ENCODE peak calls at places on chromosomes 7 and 10, in seven cellular contexts. One of them, this sample, is unnamed.

GRCh38 chr7:30563326-30563942 is 31.2 kb upstream of the GARS1 start:
- DNase-seq in A549: no peak
- DNase-seq in heart right ventricle: no peak
- DNase-seq in neural progenitor cell: no peak
- DNase-seq in upper lobe of left lung: no peak
- DNase-seq in RWPE2: peak; percentile 74
- DNase-seq in breast epithelium: peak; percentile 59
- DNase-seq in this sample: no peak

GRCh38 chr7:44307905-44308740 is 17.3 kb downstream of the CAMK2B start:
- DNase-seq in upper lobe of left lung: no peak
- DNase-seq in heart right ventricle: no peak
- DNase-seq in breast epithelium: peak; percentile 73
- DNase-seq in A549: no peak
- DNase-seq in neural progenitor cell: no peak
- DNase-seq in RWPE2: no peak
- DNase-seq in this sample: no peak

GRCh38 chr10:69004821-69005220 is 16.2 kb downstream of the KIFBP start:
- DNase-seq in breast epithelium: no peak
- DNase-seq in RWPE2: no peak
- DNase-seq in upper lobe of left lung: no peak
- DNase-seq in A549: peak; percentile 35
- DNase-seq in heart right ventricle: no peak
- DNase-seq in neural progenitor cell: peak; percentile 13
- DNase-seq in this sample: no peak

GRCh38 chr7:82362129-82362528 is 81.4 kb downstream of the CACNA2D1 start:
- DNase-seq in upper lobe of left lung: no peak
- DNase-seq in heart right ventricle: no peak
- DNase-seq in neural progenitor cell: no peak
- DNase-seq in A549: no peak
- DNase-seq in breast epithelium: no peak
- DNase-seq in RWPE2: no peak
- DNase-seq in this sample: no peak

GRCh38 chr10:58102897-58103296 is 164.8 kb downstream of the IPMK start:
- DNase-seq in neural progenitor cell: no peak
- DNase-seq in heart right ventricle: no peak
- DNase-seq in upper lobe of left lung: no peak
- DNase-seq in breast epithelium: no peak
- DNase-seq in A549: no peak
- DNase-seq in RWPE2: no peak
- DNase-seq in this sample: no peak

GRCh38 chr10:74047304-74047703 is 49.4 kb downstream of the VCL start:
- DNase-seq in upper lobe of left lung: no peak
- DNase-seq in heart right ventricle: no peak
- DNase-seq in RWPE2: no peak
- DNase-seq in neural progenitor cell: no peak
- DNase-seq in A549: no peak
- DNase-seq in breast epithelium: no peak
- DNase-seq in this sample: no peak

GRCh38 chr10:122280977-122281376 is 9.9 kb downstream of the BTBD16 start:
- DNase-seq in A549: no peak
- DNase-seq in breast epithelium: no peak
- DNase-seq in RWPE2: no peak
- DNase-seq in heart right ventricle: no peak
- DNase-seq in neural progenitor cell: no peak
- DNase-seq in upper lobe of left lung: peak; percentile 6
- DNase-seq in this sample: no peak

GRCh38 chr10:23399701-23400144 is 39.2 kb upstream of the OTUD1 start:
- DNase-seq in heart right ventricle: peak; percentile 28
- DNase-seq in RWPE2: no peak
- DNase-seq in upper lobe of left lung: peak; percentile 39
- DNase-seq in A549: no peak
- DNase-seq in breast epithelium: no peak
- DNase-seq in neural progenitor cell: no peak
- DNase-seq in this sample: peak; percentile 54

GRCh38 chr7:151940048-151940845 is 16.0 kb upstream of the GALNTL5 start:
- DNase-seq in heart right ventricle: no peak
- DNase-seq in neural progenitor cell: no peak
- DNase-seq in A549: no peak
- DNase-seq in RWPE2: no peak
- DNase-seq in breast epithelium: no peak
- DNase-seq in upper lobe of left lung: no peak
- DNase-seq in this sample: no peak

GRCh38 chr10:10394933-10395658 is 622.6 kb upstream of the CELF2 start:
- DNase-seq in A549: no peak
- DNase-seq in upper lobe of left lung: no peak
- DNase-seq in RWPE2: no peak
- DNase-seq in neural progenitor cell: no peak
- DNase-seq in breast epithelium: no peak
- DNase-seq in heart right ventricle: no peak
- DNase-seq in this sample: no peak

GRCh38 chr10:85646312-85646711 is 720.3 kb downstream of the GRID1 start:
- DNase-seq in neural progenitor cell: no peak
- DNase-seq in A549: no peak
- DNase-seq in breast epithelium: no peak
- DNase-seq in heart right ventricle: no peak
- DNase-seq in RWPE2: no peak
- DNase-seq in upper lobe of left lung: no peak
- DNase-seq in this sample: no peak

GRCh38 chr10:11609492-11610093 is 1.9 kb downstream of the USP6NL start:
- DNase-seq in neural progenitor cell: no peak
- DNase-seq in heart right ventricle: no peak
- DNase-seq in A549: no peak
- DNase-seq in breast epithelium: no peak
- DNase-seq in RWPE2: no peak
- DNase-seq in upper lobe of left lung: no peak
- DNase-seq in this sample: no peak

GRCh38 chr7:4707980-4708411 is 25.9 kb downstream of the FOXK1 start:
- DNase-seq in RWPE2: no peak
- DNase-seq in A549: no peak
- DNase-seq in neural progenitor cell: peak; percentile 85
- DNase-seq in upper lobe of left lung: no peak
- DNase-seq in heart right ventricle: no peak
- DNase-seq in breast epithelium: no peak
- DNase-seq in this sample: no peak

GRCh38 chr10:97320480-97321031 is 1.5 kb downstream of the FRAT1 start:
- DNase-seq in heart right ventricle: peak; percentile 22
- DNase-seq in neural progenitor cell: no peak
- DNase-seq in upper lobe of left lung: peak; percentile 56
- DNase-seq in A549: no peak
- DNase-seq in breast epithelium: no peak
- DNase-seq in RWPE2: no peak
- DNase-seq in this sample: peak; percentile 45

GRCh38 chr7:156533420-156533819 is 107.2 kb upstream of the RNF32 start:
- DNase-seq in breast epithelium: no peak
- DNase-seq in upper lobe of left lung: no peak
- DNase-seq in A549: no peak
- DNase-seq in heart right ventricle: no peak
- DNase-seq in neural progenitor cell: no peak
- DNase-seq in RWPE2: no peak
- DNase-seq in this sample: no peak

GRCh38 chr7:120843121-120843520 is 14.8 kb downstream of the TSPAN12 start:
- DNase-seq in A549: no peak
- DNase-seq in neural progenitor cell: no peak
- DNase-seq in upper lobe of left lung: no peak
- DNase-seq in breast epithelium: no peak
- DNase-seq in RWPE2: no peak
- DNase-seq in heart right ventricle: no peak
- DNase-seq in this sample: no peak

GRCh38 chr7:13467111-13467547 is 522.3 kb downstream of the ETV1 start:
- DNase-seq in breast epithelium: no peak
- DNase-seq in upper lobe of left lung: no peak
- DNase-seq in RWPE2: no peak
- DNase-seq in neural progenitor cell: peak; percentile 11
- DNase-seq in A549: no peak
- DNase-seq in heart right ventricle: no peak
- DNase-seq in this sample: no peak

GRCh38 chr10:124095096-124095495 is 1.7 kb upstream of the CHST15 start:
- DNase-seq in A549: no peak
- DNase-seq in heart right ventricle: no peak
- DNase-seq in breast epithelium: no peak
- DNase-seq in upper lobe of left lung: no peak
- DNase-seq in neural progenitor cell: no peak
- DNase-seq in RWPE2: no peak
- DNase-seq in this sample: no peak

GRCh38 chr7:81839708-81840359 is 70.0 kb upstream of the HGF start:
- DNase-seq in breast epithelium: no peak
- DNase-seq in upper lobe of left lung: no peak
- DNase-seq in A549: no peak
- DNase-seq in RWPE2: no peak
- DNase-seq in neural progenitor cell: no peak
- DNase-seq in heart right ventricle: no peak
- DNase-seq in this sample: no peak

GRCh38 chr10:33280217-33280616 is 54.2 kb downstream of the NRP1 start:
- DNase-seq in neural progenitor cell: no peak
- DNase-seq in breast epithelium: no peak
- DNase-seq in upper lobe of left lung: no peak
- DNase-seq in heart right ventricle: no peak
- DNase-seq in RWPE2: no peak
- DNase-seq in A549: no peak
- DNase-seq in this sample: no peak

GRCh38 chr10:51832652-51833383 is 133.4 kb upstream of the CSTF2T start:
- DNase-seq in heart right ventricle: no peak
- DNase-seq in A549: no peak
- DNase-seq in neural progenitor cell: peak; percentile 16
- DNase-seq in breast epithelium: peak; percentile 19
- DNase-seq in RWPE2: no peak
- DNase-seq in upper lobe of left lung: no peak
- DNase-seq in this sample: no peak

GRCh38 chr7:22943997-22944396 is 69.9 kb downstream of the HYCC1 start:
- DNase-seq in neural progenitor cell: peak; percentile 4
- DNase-seq in RWPE2: no peak
- DNase-seq in heart right ventricle: no peak
- DNase-seq in A549: no peak
- DNase-seq in breast epithelium: no peak
- DNase-seq in upper lobe of left lung: peak; percentile 24
- DNase-seq in this sample: no peak

GRCh38 chr7:44602576-44602910 is 3.9 kb upstream of the OGDH start:
- DNase-seq in RWPE2: no peak
- DNase-seq in breast epithelium: no peak
- DNase-seq in neural progenitor cell: no peak
- DNase-seq in upper lobe of left lung: no peak
- DNase-seq in A549: no peak
- DNase-seq in heart right ventricle: no peak
- DNase-seq in this sample: no peak

GRCh38 chr10:11207276-11207809 is 189.7 kb downstream of the CELF2 start:
- DNase-seq in heart right ventricle: no peak
- DNase-seq in A549: no peak
- DNase-seq in breast epithelium: no peak
- DNase-seq in upper lobe of left lung: no peak
- DNase-seq in neural progenitor cell: no peak
- DNase-seq in RWPE2: no peak
- DNase-seq in this sample: no peak

GRCh38 chr10:99522511-99523250 is 10.1 kb upstream of the NKX2-3 start:
- DNase-seq in neural progenitor cell: peak; percentile 80
- DNase-seq in A549: no peak
- DNase-seq in RWPE2: no peak
- DNase-seq in breast epithelium: no peak
- DNase-seq in upper lobe of left lung: no peak
- DNase-seq in heart right ventricle: peak; percentile 11
- DNase-seq in this sample: no peak
- H3K4me3 ChIP-seq in neural progenitor cell: no peak overlapping the region
- H3K4me3 ChIP-seq in A549: no peak overlapping the region
- H3K4me3 ChIP-seq in RWPE2: no peak overlapping the region
- H3K4me3 ChIP-seq in breast epithelium: no peak overlapping the region
- H3K4me3 ChIP-seq in upper lobe of left lung: no peak overlapping the region
- H3K4me3 ChIP-seq in heart right ventricle: no peak overlapping the region
- H3K4me3 ChIP-seq in this sample: no peak overlapping the region

GRCh38 chr7:37365405-37365804 is 83.3 kb downstream of the ELMO1 start:
- DNase-seq in breast epithelium: no peak
- DNase-seq in RWPE2: no peak
- DNase-seq in upper lobe of left lung: no peak
- DNase-seq in heart right ventricle: no peak
- DNase-seq in neural progenitor cell: no peak
- DNase-seq in A549: no peak
- DNase-seq in this sample: no peak
- H3K4me1 ChIP-seq in breast epithelium: peaks cover 3% of the 10 kb centered on the region
- H3K4me1 ChIP-seq in RWPE2: no peaks in the 10 kb centered on the region
- H3K4me1 ChIP-seq in upper lobe of left lung: peaks cover 8% of the 10 kb centered on the region
- H3K4me1 ChIP-seq in heart right ventricle: peaks cover 3% of the 10 kb centered on the region
- H3K4me1 ChIP-seq in neural progenitor cell: peaks cover 27% of the 10 kb centered on the region
- H3K4me1 ChIP-seq in A549: peaks cover 3% of the 10 kb centered on the region
- H3K4me1 ChIP-seq in this sample: no peaks in the 10 kb centered on the region

GRCh38 chr7:1533255-1533568 is 2.7 kb downstream of the MAFK start:
- DNase-seq in upper lobe of left lung: no peak
- DNase-seq in neural progenitor cell: no peak
- DNase-seq in breast epithelium: no peak
- DNase-seq in RWPE2: no peak
- DNase-seq in A549: no peak
- DNase-seq in heart right ventricle: no peak
- DNase-seq in this sample: no peak

GRCh38 chr7:1531263-1531978 is 919 bp downstream of the MAFK start:
- DNase-seq in RWPE2: no peak
- DNase-seq in breast epithelium: no peak
- DNase-seq in neural progenitor cell: no peak
- DNase-seq in A549: no peak
- DNase-seq in upper lobe of left lung: peak; percentile 59
- DNase-seq in heart right ventricle: peak; percentile 48
- DNase-seq in this sample: peak; percentile 60

GRCh38 chr7:1531979-1532455 is 1.5 kb downstream of the MAFK start:
- DNase-seq in RWPE2: no peak
- DNase-seq in upper lobe of left lung: no peak
- DNase-seq in neural progenitor cell: no peak
- DNase-seq in A549: no peak
- DNase-seq in heart right ventricle: peak; percentile 35
- DNase-seq in breast epithelium: no peak
- DNase-seq in this sample: peak; percentile 76

GRCh38 chr7:1533569-1534329 is 3.2 kb downstream of the MAFK start:
- DNase-seq in heart right ventricle: peak; percentile 55
- DNase-seq in neural progenitor cell: no peak
- DNase-seq in breast epithelium: no peak
- DNase-seq in A549: peak; percentile 84
- DNase-seq in upper lobe of left lung: peak; percentile 60
- DNase-seq in RWPE2: peak; percentile 87
- DNase-seq in this sample: peak; percentile 65

GRCh38 chr7:1532456-1533254 is 2.2 kb downstream of the MAFK start:
- DNase-seq in breast epithelium: peak; percentile 82
- DNase-seq in RWPE2: peak; percentile 89
- DNase-seq in heart right ventricle: peak; percentile 69
- DNase-seq in neural progenitor cell: no peak
- DNase-seq in A549: peak; percentile 72
- DNase-seq in upper lobe of left lung: peak; percentile 96
- DNase-seq in this sample: peak; percentile 94
- H3K4me3 ChIP-seq in breast epithelium: peak overlapping the region; percentile 52
- H3K4me3 ChIP-seq in RWPE2: peak overlapping the region; percentile 58
- H3K4me3 ChIP-seq in heart right ventricle: peak overlapping the region; percentile 70
- H3K4me3 ChIP-seq in neural progenitor cell: no peak overlapping the region
- H3K4me3 ChIP-seq in A549: peak overlapping the region; percentile 98
- H3K4me3 ChIP-seq in upper lobe of left lung: peak overlapping the region; percentile 76
- H3K4me3 ChIP-seq in this sample: peak overlapping the region; percentile 55

GRCh38 chr7:26190417-26190869 is 10.1 kb downstream of the HNRNPA2B1 start:
- DNase-seq in breast epithelium: no peak
- DNase-seq in RWPE2: no peak
- DNase-seq in upper lobe of left lung: no peak
- DNase-seq in neural progenitor cell: no peak
- DNase-seq in A549: no peak
- DNase-seq in heart right ventricle: no peak
- DNase-seq in this sample: no peak
- H3K4me1 ChIP-seq in breast epithelium: peaks cover 2% of the 10 kb centered on the region
- H3K4me1 ChIP-seq in RWPE2: peaks cover 4% of the 10 kb centered on the region
- H3K4me1 ChIP-seq in upper lobe of left lung: peaks cover 49% of the 10 kb centered on the region
- H3K4me1 ChIP-seq in neural progenitor cell: peaks cover 20% of the 10 kb centered on the region
- H3K4me1 ChIP-seq in A549: peaks cover 95% of the 10 kb centered on the region
- H3K4me1 ChIP-seq in heart right ventricle: peaks cover 47% of the 10 kb centered on the region
- H3K4me1 ChIP-seq in this sample: peaks cover 78% of the 10 kb centered on the region

GRCh38 chr7:77284005-77284404 is 84.4 kb upstream of the FGL2 start:
- DNase-seq in A549: no peak
- DNase-seq in RWPE2: no peak
- DNase-seq in breast epithelium: no peak
- DNase-seq in upper lobe of left lung: no peak
- DNase-seq in heart right ventricle: no peak
- DNase-seq in neural progenitor cell: no peak
- DNase-seq in this sample: no peak
- H3K4me3 ChIP-seq in A549: no peak overlapping the region
- H3K4me3 ChIP-seq in RWPE2: no peak overlapping the region
- H3K4me3 ChIP-seq in breast epithelium: no peak overlapping the region
- H3K4me3 ChIP-seq in upper lobe of left lung: no peak overlapping the region
- H3K4me3 ChIP-seq in heart right ventricle: no peak overlapping the region
- H3K4me3 ChIP-seq in neural progenitor cell: no peak overlapping the region
- H3K4me3 ChIP-seq in this sample: no peak overlapping the region